ENCODE peak calls at places on chromosome 4, in five cellular contexts. One of them, this sample, is unnamed.

GRCh38 chr4:6443035-6444023 is 29.1 kb downstream of the PPP2R2C start:
- DNase-seq in cerebellum: no peak
- DNase-seq in SK-MEL-5: no peak
- DNase-seq in cardiac fibroblast: no peak
- DNase-seq in cardiac muscle cell: no peak
- DNase-seq in this sample: no peak

GRCh38 chr4:121728066-121728465 is 31.3 kb upstream of the ANXA5 start:
- DNase-seq in cerebellum: no peak
- DNase-seq in SK-MEL-5: no peak
- DNase-seq in cardiac fibroblast: peak; percentile 76
- DNase-seq in cardiac muscle cell: no peak
- DNase-seq in this sample: no peak

GRCh38 chr4:181550381-181550780 is 692.8 kb upstream of the TENM3 start:
- DNase-seq in SK-MEL-5: no peak
- DNase-seq in cerebellum: no peak
- DNase-seq in cardiac muscle cell: no peak
- DNase-seq in cardiac fibroblast: no peak
- DNase-seq in this sample: no peak

GRCh38 chr4:148284526-148285193 is 157.6 kb downstream of the NR3C2 start:
- DNase-seq in cardiac muscle cell: peak; percentile 31
- DNase-seq in SK-MEL-5: peak; percentile 42
- DNase-seq in cardiac fibroblast: no peak
- DNase-seq in cerebellum: peak; percentile 33
- DNase-seq in this sample: no peak

GRCh38 chr4:54063737-54064316 is 578 bp downstream of the CHIC2 start:
- DNase-seq in cardiac muscle cell: peak; percentile 34
- DNase-seq in cardiac fibroblast: peak; percentile 29
- DNase-seq in SK-MEL-5: peak; percentile 17
- DNase-seq in cerebellum: no peak
- DNase-seq in this sample: peak; percentile 21

GRCh38 chr4:77617203-77617602 is 11.6 kb downstream of the CXCL13 start:
- DNase-seq in cardiac muscle cell: no peak
- DNase-seq in cardiac fibroblast: no peak
- DNase-seq in cerebellum: no peak
- DNase-seq in SK-MEL-5: no peak
- DNase-seq in this sample: no peak

GRCh38 chr4:156241896-156242295 is 288.2 kb upstream of the CTSO start:
- DNase-seq in cerebellum: no peak
- DNase-seq in cardiac fibroblast: no peak
- DNase-seq in SK-MEL-5: no peak
- DNase-seq in cardiac muscle cell: no peak
- DNase-seq in this sample: no peak

GRCh38 chr4:126794363-126794762 is 838.4 kb upstream of the INTU start:
- DNase-seq in SK-MEL-5: peak; percentile 1
- DNase-seq in cerebellum: no peak
- DNase-seq in cardiac fibroblast: peak; percentile 22
- DNase-seq in cardiac muscle cell: no peak
- DNase-seq in this sample: no peak

GRCh38 chr4:144531841-144532240 is 114.1 kb upstream of the HHIP start:
- DNase-seq in SK-MEL-5: no peak
- DNase-seq in cardiac fibroblast: no peak
- DNase-seq in cerebellum: no peak
- DNase-seq in cardiac muscle cell: no peak
- DNase-seq in this sample: no peak

GRCh38 chr4:148053298-148054003 is 321.6 kb downstream of the ARHGAP10 start:
- DNase-seq in cardiac fibroblast: peak; percentile 21
- DNase-seq in cerebellum: no peak
- DNase-seq in SK-MEL-5: no peak
- DNase-seq in cardiac muscle cell: no peak
- DNase-seq in this sample: no peak

GRCh38 chr4:169102011-169102410 is 92.0 kb upstream of the CBR4 start:
- DNase-seq in cardiac fibroblast: peak; percentile 12
- DNase-seq in SK-MEL-5: no peak
- DNase-seq in cardiac muscle cell: no peak
- DNase-seq in cerebellum: peak; percentile 6
- DNase-seq in this sample: no peak

GRCh38 chr4:153529646-153530045 is 63.5 kb downstream of the TMEM131L start:
- DNase-seq in cardiac muscle cell: no peak
- DNase-seq in cardiac fibroblast: peak; percentile 47
- DNase-seq in SK-MEL-5: no peak
- DNase-seq in cerebellum: no peak
- DNase-seq in this sample: no peak

GRCh38 chr4:53931423-53932060 is 132.9 kb downstream of the CHIC2 start:
- DNase-seq in SK-MEL-5: no peak
- DNase-seq in cerebellum: no peak
- DNase-seq in cardiac fibroblast: peak; percentile 39
- DNase-seq in cardiac muscle cell: no peak
- DNase-seq in this sample: no peak

GRCh38 chr4:8079031-8079885 is 79.4 kb downstream of the ABLIM2 start:
- DNase-seq in cerebellum: no peak
- DNase-seq in SK-MEL-5: no peak
- DNase-seq in cardiac fibroblast: peak; percentile 79
- DNase-seq in cardiac muscle cell: peak; percentile 66
- DNase-seq in this sample: peak; percentile 25

GRCh38 chr4:64727960-64728359 is 318.7 kb upstream of the TECRL start:
- DNase-seq in cardiac fibroblast: no peak
- DNase-seq in cerebellum: no peak
- DNase-seq in cardiac muscle cell: no peak
- DNase-seq in SK-MEL-5: no peak
- DNase-seq in this sample: no peak

GRCh38 chr4:71692198-71692597 is 91.7 kb downstream of the GC start:
- DNase-seq in cardiac fibroblast: no peak
- DNase-seq in SK-MEL-5: no peak
- DNase-seq in cardiac muscle cell: no peak
- DNase-seq in cerebellum: no peak
- DNase-seq in this sample: no peak

GRCh38 chr4:52015366-52015765 is 4.8 kb downstream of the LRRC66 start:
- DNase-seq in cerebellum: no peak
- DNase-seq in cardiac muscle cell: peak; percentile 19
- DNase-seq in cardiac fibroblast: peak; percentile 17
- DNase-seq in SK-MEL-5: peak; percentile 62
- DNase-seq in this sample: no peak

GRCh38 chr4:2535386-2536192 is 858 bp upstream of the FAM193A start:
- DNase-seq in cardiac muscle cell: peak; percentile 53
- DNase-seq in cardiac fibroblast: peak; percentile 38
- DNase-seq in cerebellum: peak; percentile 20
- DNase-seq in SK-MEL-5: peak; percentile 23
- DNase-seq in this sample: peak; percentile 29

GRCh38 chr4:173211838-173212237 is 43.2 kb downstream of the GALNT7 start:
- DNase-seq in cardiac fibroblast: peak; percentile 37
- DNase-seq in cardiac muscle cell: peak; percentile 20
- DNase-seq in SK-MEL-5: peak; percentile 58
- DNase-seq in cerebellum: no peak
- DNase-seq in this sample: no peak

GRCh38 chr4:154781126-154781982 is at the start of gene RBM46:
- DNase-seq in cardiac muscle cell: no peak
- DNase-seq in SK-MEL-5: no peak
- DNase-seq in cardiac fibroblast: no peak
- DNase-seq in cerebellum: no peak
- DNase-seq in this sample: no peak

GRCh38 chr4:106304632-106305031 is 11.4 kb downstream of the TBCK start:
- DNase-seq in SK-MEL-5: no peak
- DNase-seq in cardiac fibroblast: no peak
- DNase-seq in cerebellum: no peak
- DNase-seq in cardiac muscle cell: no peak
- DNase-seq in this sample: no peak

GRCh38 chr4:164012396-164013027 is 518.0 kb downstream of the TMA16 start:
- DNase-seq in cardiac muscle cell: peak; percentile 71
- DNase-seq in cardiac fibroblast: no peak
- DNase-seq in cerebellum: no peak
- DNase-seq in SK-MEL-5: peak; percentile 56
- DNase-seq in this sample: no peak

GRCh38 chr4:67437974-67438713 is 107.2 kb downstream of the CENPC start:
- DNase-seq in SK-MEL-5: peak; percentile 83
- DNase-seq in cerebellum: no peak
- DNase-seq in cardiac fibroblast: peak; percentile 86
- DNase-seq in cardiac muscle cell: no peak
- DNase-seq in this sample: no peak

GRCh38 chr4:75555294-75556164 is at the start of gene ODAPH:
- DNase-seq in cardiac fibroblast: no peak
- DNase-seq in SK-MEL-5: peak; percentile 18
- DNase-seq in cerebellum: no peak
- DNase-seq in cardiac muscle cell: no peak
- DNase-seq in this sample: no peak

GRCh38 chr4:158664806-158665205 is 6.9 kb downstream of the C4orf46 start:
- DNase-seq in cardiac muscle cell: no peak
- DNase-seq in cardiac fibroblast: no peak
- DNase-seq in SK-MEL-5: no peak
- DNase-seq in cerebellum: no peak
- DNase-seq in this sample: no peak